ENCODE peak calls at places on chromosome 16, in seven cellular contexts. P, O, D, X, C, Q and M are unnamed samples.

GRCh38 chr16:77951788-77952187 is 70.6 kb upstream of the CLEC3A start:
- DNase-seq in P (no peak), O (peak), D (no peak), X (peak), C (no peak), Q (no peak), M (peak)

GRCh38 chr16:78655481-78656114 is 556.1 kb downstream of the WWOX start:
- DNase-seq in P (no peak), O (no peak), D (no peak), X (no peak), C (no peak), Q (no peak), M (no peak)

GRCh38 chr16:20675488-20676267 is 21.8 kb downstream of the ACSM1 start:
- DNase-seq in P (no peak), O (no peak), D (peak), X (no peak), C (peak), Q (no peak), M (no peak)

GRCh38 chr16:56883586-56883985 is 18.6 kb downstream of the SLC12A3 start:
- DNase-seq in P (no peak), O (no peak), D (no peak), X (no peak), C (no peak), Q (no peak), M (no peak)

GRCh38 chr16:10749680-10750035 is 6.0 kb downstream of the NUBP1 start:
- DNase-seq in P (no peak), O (no peak), D (no peak), X (no peak), C (peak), Q (no peak), M (no peak)

GRCh38 chr16:19094542-19095365 is 19.0 kb upstream of the ITPRIPL2 start:
- DNase-seq in P (no peak), O (no peak), D (no peak), X (peak), C (no peak), Q (no peak), M (no peak)

GRCh38 chr16:66580605-66581209 is 1.4 kb downstream of the CMTM2 start:
- DNase-seq in P (no peak), O (no peak), D (no peak), X (no peak), C (peak), Q (no peak), M (no peak)

GRCh38 chr16:79535130-79535529 is 65.4 kb downstream of the MAF start:
- DNase-seq in P (no peak), O (no peak), D (no peak), X (no peak), C (no peak), Q (no peak), M (no peak)

GRCh38 chr16:75251280-75252048 is at the start of gene BCAR1:
- DNase-seq in P (no peak), O (peak), D (no peak), X (peak), C (peak), Q (peak), M (no peak)

GRCh38 chr16:89687092-89687940 is 827 bp downstream of the CDK10 start:
- DNase-seq in P (no peak), O (no peak), D (peak), X (peak), C (peak), Q (no peak), M (no peak)

GRCh38 chr16:70589998-70590471 is 56.3 kb upstream of the IL34 start:
- DNase-seq in P (no peak), O (no peak), D (no peak), X (peak), C (peak), Q (no peak), M (no peak)